ENCODE peak calls at places on chromosomes 6 and 20, in five cellular contexts. Z is cardiac septum, A is HT-29, D is glomerular endothelial cell, J is activated gamma-delta T cell treated with Interleukin-2 at 50 U/mL for 16 hours. Q is an unnamed sample.

GRCh38 chr6:141464490-141464889 is 668.2 kb upstream of the GJE1 start:
- DNase-seq in Z (no peak), A (peak), D (no peak), J (no peak), Q (no peak)

GRCh38 chr6:113610377-113610988 is 246.7 kb upstream of the MARCKS start:
- DNase-seq in Z (no peak), A (no peak), D (no peak), J (no peak), Q (no peak)

GRCh38 chr6:15484115-15484514 is 178.7 kb downstream of the DTNBP1 start:
- DNase-seq in Z (no peak), A (no peak), D (no peak), J (no peak), Q (no peak)

GRCh38 chr6:73515204-73516101 is 5.4 kb downstream of the EEF1A1 start:
- DNase-seq in Z (no peak), A (peak), D (no peak), J (peak), Q (peak)

GRCh38 chr6:11631008-11631407 is 93.5 kb downstream of the TMEM170B start:
- DNase-seq in Z (no peak), A (no peak), D (no peak), J (no peak), Q (no peak)

GRCh38 chr6:139605350-139605749 is 230.9 kb upstream of the CITED2 start:
- DNase-seq in Z (no peak), A (no peak), D (no peak), J (no peak), Q (no peak)

GRCh38 chr20:31790401-31790800 is 28.8 kb upstream of the MYLK2 start:
- DNase-seq in Z (no peak), A (no peak), D (no peak), J (no peak), Q (no peak)

GRCh38 chr6:159092631-159093030 is 47.8 kb upstream of the TAGAP start:
- DNase-seq in Z (no peak), A (no peak), D (no peak), J (no peak), Q (peak)

GRCh38 chr6:113719056-113719455 is 138.1 kb upstream of the MARCKS start:
- DNase-seq in Z (no peak), A (peak), D (no peak), J (no peak), Q (no peak)

GRCh38 chr6:2810092-2810671 is 31.5 kb downstream of the SERPINB1 start:
- DNase-seq in Z (no peak), A (peak), D (no peak), J (no peak), Q (no peak)

GRCh38 chr6:144006731-144007454 is 1.2 kb downstream of the PLAGL1 start:
- DNase-seq in Z (no peak), A (no peak), D (no peak), J (no peak), Q (no peak)

GRCh38 chr6:81788748-81789147 is 36.3 kb upstream of the TENT5A start:
- DNase-seq in Z (no peak), A (no peak), D (no peak), J (no peak), Q (no peak)

GRCh38 chr6:35248300-35248699 is 11.2 kb upstream of the ZNF76 start:
- DNase-seq in Z (no peak), A (no peak), D (no peak), J (no peak), Q (no peak)

GRCh38 chr6:132937466-132937906 is 123.1 kb downstream of the RPS12 start:
- DNase-seq in Z (no peak), A (peak), D (peak), J (no peak), Q (peak)

GRCh38 chr20:46648903-46649649 is 2.2 kb downstream of the SLC13A3 start:
- DNase-seq in Z (no peak), A (peak), D (no peak), J (no peak), Q (no peak)

GRCh38 chr20:54995553-54995952 is 520.2 kb downstream of the DOK5 start:
- DNase-seq in Z (no peak), A (no peak), D (no peak), J (no peak), Q (no peak)

GRCh38 chr6:7088076-7088742 is 19.6 kb upstream of the RREB1 start:
- DNase-seq in Z (no peak), A (no peak), D (no peak), J (no peak), Q (no peak)

GRCh38 chr6:44569931-44570385 is 182.5 kb downstream of the CDC5L start:
- DNase-seq in Z (no peak), A (no peak), D (no peak), J (no peak), Q (no peak)

GRCh38 chr6:3776881-3777507 is 25.5 kb upstream of the PXDC1 start:
- DNase-seq in Z (no peak), A (no peak), D (no peak), J (no peak), Q (peak)

GRCh38 chr6:14797875-14798593 is 447.8 kb upstream of the JARID2 start:
- DNase-seq in Z (no peak), A (no peak), D (no peak), J (no peak), Q (no peak)

GRCh38 chr20:35742741-35743523 is 872 bp upstream of the RBM39 start:
- DNase-seq in Z (no peak), A (peak), D (no peak), J (no peak), Q (peak)

GRCh38 chr6:56819604-56820003 is 135.3 kb upstream of the BEND6 start:
- DNase-seq in Z (no peak), A (no peak), D (no peak), J (no peak), Q (peak)

GRCh38 chr6:81767163-81768000 is 14.9 kb upstream of the TENT5A start:
- DNase-seq in Z (no peak), A (peak), D (no peak), J (no peak), Q (no peak)

GRCh38 chr6:155100087-155100486 is 105.0 kb downstream of the TIAM2 start:
- DNase-seq in Z (peak), A (no peak), D (no peak), J (no peak), Q (no peak)

GRCh38 chr20:23442436-23442835 is 3.0 kb downstream of the CSTL1 start:
- DNase-seq in Z (peak), A (no peak), D (no peak), J (no peak), Q (no peak)

GRCh38 chr6:155143610-155144106 is 120.2 kb upstream of the CLDN20 start:
- DNase-seq in Z (no peak), A (no peak), D (no peak), J (no peak), Q (no peak)

GRCh38 chr20:51095755-51096509 is 73.0 kb upstream of the KCNG1 start:
- DNase-seq in Z (no peak), A (peak), D (no peak), J (no peak), Q (peak)

GRCh38 chr6:28817808-28818145 is 106.0 kb downstream of the TRIM27 start:
- DNase-seq in Z (no peak), A (no peak), D (no peak), J (no peak), Q (peak)

GRCh38 chr20:36754656-36755222 is 8.8 kb upstream of the NDRG3 start:
- DNase-seq in Z (no peak), A (peak), D (no peak), J (peak), Q (peak)

GRCh38 chr20:52419205-52419604 is 227.6 kb upstream of the ZFP64 start:
- DNase-seq in Z (no peak), A (no peak), D (no peak), J (no peak), Q (no peak)

GRCh38 chr6:135842618-135843392 is 8.7 kb upstream of the PDE7B start:
- DNase-seq in Z (no peak), A (no peak), D (no peak), J (no peak), Q (no peak)

Q was measured in SK-MEL-5.